ENCODE peak calls at places on chromosomes 3 and 15, in four cellular contexts. J is BE2C; N is body of pancreas; G is CD4-positive, alpha-beta T cell. F is an unnamed sample.
A peak's percentile ranks its signal among the peaks of the same experiment; 100 is the strongest.

GRCh38 chr3:33006081-33006480 is 54.6 kb downstream of the CCR4 start:
- DNase-seq in N (no peak), J (no peak), G (no peak), F (no peak)

GRCh38 chr15:78120523-78120922 is 10.7 kb downstream of the CIB2 start:
- DNase-seq in N (no peak), J (no peak), G (no peak), F (no peak)

GRCh38 chr3:37905346-37905745 is 43.7 kb downstream of the CTDSPL start:
- DNase-seq in J (no peak), G (no peak), N (no peak), F (no peak)

GRCh38 chr15:85003593-85004312 is 22.1 kb downstream of the PDE8A start:
- DNase-seq in N (no peak), G (no peak), J (no peak), F (no peak)

GRCh38 chr15:31225356-31225955 is 101.2 kb upstream of the KLF13 start:
- DNase-seq in G (no peak), N (no peak), J (no peak), F (no peak)

GRCh38 chr3:119831022-119831421 is 49.1 kb downstream of the NR1I2 start:
- DNase-seq in N (no peak), G (no peak), J (no peak), F (no peak)

GRCh38 chr15:60933914-60934885 is 294.9 kb downstream of the RORA start:
- DNase-seq in G (no peak), N (no peak), J (peak; percentile 42), F (no peak)

GRCh38 chr3:197847866-197848401 is 56.9 kb downstream of the LRCH3 start:
- DNase-seq in J (no peak), N (no peak), G (no peak), F (peak; percentile 24)

GRCh38 chr3:110414851-110415250 is 656.8 kb upstream of the NECTIN3 start:
- DNase-seq in G (no peak), N (no peak), J (no peak), F (no peak)

GRCh38 chr3:48232734-48233133 is 8.2 kb upstream of the ZNF589 start:
- DNase-seq in J (peak; percentile 76), N (peak; percentile 92), G (peak; percentile 41), F (peak; percentile 87)
- TF ChIP-seq CTCF in J (peak; percentile 74), N (peak; percentile 27), G (peak; percentile 64), F (peak; percentile 85)

GRCh38 chr15:65286704-65287514 is at the start of gene PARP16:
- DNase-seq in N (peak; percentile 94), J (peak; percentile 97), G (peak; percentile 85), F (peak; percentile 94)
- TF ChIP-seq CTCF in N (peak; percentile 78), J (peak; percentile 20), G (peak; percentile 1), F (no peak)

DNA sequence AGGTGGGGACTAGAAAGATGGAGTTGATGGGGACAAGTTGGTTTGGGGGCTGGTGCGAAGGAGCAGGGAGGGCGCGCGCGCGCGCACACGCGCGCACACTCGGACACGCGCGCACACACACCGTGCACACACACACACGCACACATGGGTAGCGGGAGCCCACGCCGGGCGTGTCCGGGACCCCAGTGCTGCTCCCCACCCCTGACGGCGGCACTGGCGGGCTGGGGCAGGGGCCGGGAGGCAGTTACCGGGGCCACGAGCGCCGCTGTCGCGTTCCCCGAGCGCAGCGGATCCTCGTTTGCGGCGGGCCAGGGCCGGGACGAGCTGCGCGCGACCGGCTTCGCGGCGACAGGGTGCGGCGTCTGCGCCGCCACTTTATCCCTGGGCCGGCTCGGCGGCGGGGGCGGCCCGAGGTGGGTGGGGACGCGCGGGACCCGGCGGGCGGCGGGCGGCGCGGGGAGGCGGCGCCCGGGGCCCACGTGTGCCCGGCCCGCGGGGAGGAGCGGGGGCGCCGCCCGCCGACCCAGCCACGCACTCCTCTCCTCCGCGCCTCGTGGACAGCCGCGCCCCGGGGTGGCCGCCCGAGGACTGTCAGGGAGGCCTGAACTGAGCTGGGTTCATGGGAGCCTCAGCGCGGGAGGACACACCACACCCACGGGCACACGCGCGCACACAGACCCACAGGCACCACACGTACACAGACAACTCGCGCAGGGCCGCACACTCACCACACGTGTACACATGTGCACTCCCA is 698 bp upstream of the MGLL start:
- DNase-seq in N (peak; percentile 28), J (peak; percentile 48), G (no peak), F (no peak)
- TF ChIP-seq CTCF in N (no peak), J (no peak), G (no peak), F (no peak)

DNA sequence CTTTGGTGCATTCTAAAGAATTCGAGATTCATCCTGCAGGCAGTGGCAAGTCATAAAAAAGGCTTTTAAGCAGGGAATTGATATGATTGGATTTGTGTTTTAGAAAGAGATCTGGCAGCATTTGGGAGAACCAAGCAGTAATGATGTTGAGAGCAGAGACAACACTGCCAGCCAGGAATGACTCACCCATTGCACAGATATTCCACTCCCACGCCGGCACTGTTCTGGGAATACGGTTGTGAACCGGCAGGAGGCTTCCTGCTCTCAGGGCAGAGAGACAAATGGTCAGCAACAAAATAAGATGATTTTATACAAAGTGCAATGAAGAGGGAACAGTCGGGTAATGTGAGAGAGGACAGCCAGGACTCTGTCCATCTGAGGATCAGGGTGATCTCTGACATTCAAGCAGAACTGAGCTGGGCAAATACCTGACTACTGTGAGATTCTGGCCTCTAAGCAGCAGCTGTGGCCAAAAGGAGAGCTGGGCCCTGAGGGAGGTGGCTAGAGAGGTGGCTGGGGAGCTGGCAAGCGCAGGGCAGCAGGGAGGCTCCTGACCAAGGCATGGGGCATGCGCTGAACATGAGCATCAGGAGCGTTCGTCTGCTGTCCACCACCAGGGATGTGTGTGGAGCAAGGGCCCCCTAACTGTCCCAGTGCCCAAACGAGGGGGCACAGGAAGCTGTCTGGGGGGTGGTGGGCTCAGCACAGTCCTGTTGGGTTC is 56.1 kb upstream of the PLXNA1 start:
- DNase-seq in J (peak; percentile 51), G (no peak), N (peak; percentile 43), F (no peak)
- TF ChIP-seq CTCF in J (no peak), G (no peak), N (no peak), F (no peak)

DNA sequence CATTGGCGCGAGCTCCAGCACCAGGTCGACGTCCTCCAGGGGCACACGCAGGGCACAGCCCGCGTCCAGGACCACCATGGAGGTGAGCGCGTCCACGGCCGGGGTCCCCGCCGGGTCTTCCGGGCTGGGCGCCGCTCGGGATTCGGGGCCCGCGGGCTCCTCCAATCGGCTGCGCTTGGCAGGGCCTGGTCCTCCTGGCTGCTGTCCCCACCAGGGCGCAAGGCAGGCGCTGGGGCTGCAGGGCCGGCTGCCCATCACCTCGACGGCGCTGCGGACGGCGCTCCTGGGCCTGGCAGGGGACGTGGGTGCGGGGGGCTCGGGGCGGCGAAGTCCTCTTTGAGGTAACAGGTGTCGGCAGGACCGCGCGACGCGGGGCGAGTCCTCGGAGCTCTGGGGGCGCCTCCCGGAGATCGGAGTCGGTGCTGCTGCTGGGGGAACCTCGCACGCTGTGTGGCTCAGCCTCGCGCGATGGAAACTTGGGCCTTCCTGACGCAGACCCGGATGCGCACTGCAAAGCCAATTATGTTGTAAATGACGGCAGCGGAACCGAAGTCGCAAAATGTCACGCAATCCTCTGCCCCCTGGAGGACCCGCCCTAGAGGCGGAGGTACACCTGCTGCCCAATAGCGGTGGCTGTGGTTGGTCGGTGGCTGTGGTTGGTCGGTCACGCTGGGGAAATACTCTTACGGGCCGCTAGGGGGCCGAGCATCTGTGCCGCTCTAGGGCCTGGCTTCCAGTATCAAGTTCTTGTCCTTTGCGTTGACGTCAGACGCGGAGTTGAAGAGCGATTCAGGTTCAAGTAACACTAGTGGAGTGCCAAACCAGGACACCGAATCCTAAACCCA is at the start of gene PRR23C:
- DNase-seq in G (no peak), N (no peak), J (peak; percentile 12), F (no peak)
- TF ChIP-seq CTCF in G (no peak), N (no peak), J (peak; percentile 41), F (no peak)

F was measured in activated CD8-positive, alpha-beta T cell treated with anti-CD3 and anti-CD28 coated beads for 36 hours.